ENCODE peak calls at places on chromosomes 12 and 14, in ten cellular contexts. One of them, this sample, is unnamed. For H3K27me3, the result is how much of the 10 kb centered on the place peaks cover.

GRCh38 chr12:5944053-5944452 is 1.0 kb downstream of the ANO2 start:
- DNase-seq in neural progenitor cell: no peak
- DNase-seq in IMR-90: no peak
- DNase-seq in SJSA1: peak
- DNase-seq in heart left ventricle: no peak
- DNase-seq in suprapubic skin: no peak
- DNase-seq in GM12878: no peak
- DNase-seq in lung: no peak
- DNase-seq in H7: no peak
- DNase-seq in thyroid gland: no peak
- DNase-seq in this sample: no peak

GRCh38 chr14:91399868-91400640 is 17.6 kb downstream of the CCDC88C start:
- DNase-seq in neural progenitor cell: no peak
- DNase-seq in IMR-90: no peak
- DNase-seq in SJSA1: no peak
- DNase-seq in heart left ventricle: no peak
- DNase-seq in suprapubic skin: no peak
- DNase-seq in GM12878: no peak
- DNase-seq in lung: no peak
- DNase-seq in H7: peak
- DNase-seq in thyroid gland: no peak
- DNase-seq in this sample: no peak

GRCh38 chr12:21547437-21547836 is 21.3 kb downstream of the SPX start:
- DNase-seq in neural progenitor cell: no peak
- DNase-seq in IMR-90: no peak
- DNase-seq in SJSA1: no peak
- DNase-seq in heart left ventricle: no peak
- DNase-seq in suprapubic skin: no peak
- DNase-seq in GM12878: no peak
- DNase-seq in lung: no peak
- DNase-seq in H7: no peak
- DNase-seq in thyroid gland: no peak
- DNase-seq in this sample: no peak

GRCh38 chr12:93322784-93323183 is 54.9 kb upstream of the NUDT4 start:
- DNase-seq in neural progenitor cell: no peak
- DNase-seq in IMR-90: peak
- DNase-seq in SJSA1: no peak
- DNase-seq in heart left ventricle: no peak
- DNase-seq in suprapubic skin: no peak
- DNase-seq in GM12878: no peak
- DNase-seq in lung: no peak
- DNase-seq in H7: no peak
- DNase-seq in thyroid gland: no peak
- DNase-seq in this sample: no peak

GRCh38 chr14:90603336-90603735 is 206.5 kb downstream of the CALM1 start:
- DNase-seq in neural progenitor cell: no peak
- DNase-seq in IMR-90: peak
- DNase-seq in SJSA1: no peak
- DNase-seq in heart left ventricle: no peak
- DNase-seq in suprapubic skin: no peak
- DNase-seq in GM12878: no peak
- DNase-seq in lung: no peak
- DNase-seq in H7: no peak
- DNase-seq in thyroid gland: no peak
- DNase-seq in this sample: no peak

GRCh38 chr12:67034110-67034879 is 234.9 kb upstream of the CAND1 start:
- DNase-seq in neural progenitor cell: peak
- DNase-seq in IMR-90: peak
- DNase-seq in SJSA1: no peak
- DNase-seq in heart left ventricle: no peak
- DNase-seq in suprapubic skin: no peak
- DNase-seq in GM12878: no peak
- DNase-seq in lung: no peak
- DNase-seq in H7: no peak
- DNase-seq in thyroid gland: no peak
- DNase-seq in this sample: no peak

GRCh38 chr14:28301179-28301578 is 465.4 kb upstream of the FOXG1 start:
- DNase-seq in neural progenitor cell: no peak
- DNase-seq in IMR-90: no peak
- DNase-seq in SJSA1: no peak
- DNase-seq in heart left ventricle: no peak
- DNase-seq in suprapubic skin: no peak
- DNase-seq in GM12878: no peak
- DNase-seq in lung: no peak
- DNase-seq in H7: no peak
- DNase-seq in thyroid gland: no peak
- DNase-seq in this sample: no peak

GRCh38 chr12:2553388-2554126 is 241.2 kb upstream of the FKBP4 start:
- DNase-seq in neural progenitor cell: no peak
- DNase-seq in IMR-90: no peak
- DNase-seq in SJSA1: no peak
- DNase-seq in heart left ventricle: peak
- DNase-seq in suprapubic skin: no peak
- DNase-seq in GM12878: no peak
- DNase-seq in lung: no peak
- DNase-seq in H7: no peak
- DNase-seq in thyroid gland: no peak
- DNase-seq in this sample: no peak

GRCh38 chr12:4325984-4326383 is 5.0 kb downstream of the TIGAR start:
- DNase-seq in neural progenitor cell: no peak
- DNase-seq in IMR-90: no peak
- DNase-seq in SJSA1: no peak
- DNase-seq in heart left ventricle: no peak
- DNase-seq in suprapubic skin: no peak
- DNase-seq in GM12878: no peak
- DNase-seq in lung: no peak
- DNase-seq in H7: no peak
- DNase-seq in thyroid gland: no peak
- DNase-seq in this sample: no peak

GRCh38 chr12:4320859-4321701 is at the start of gene TIGAR:
- DNase-seq in neural progenitor cell: peak
- DNase-seq in IMR-90: peak
- DNase-seq in SJSA1: peak
- DNase-seq in heart left ventricle: peak
- DNase-seq in suprapubic skin: peak
- DNase-seq in GM12878: peak
- DNase-seq in lung: peak
- DNase-seq in H7: peak
- DNase-seq in thyroid gland: peak
- DNase-seq in this sample: peak

GRCh38 chr12:4324366-4324765 is 3.4 kb downstream of the TIGAR start:
- DNase-seq in neural progenitor cell: no peak
- DNase-seq in IMR-90: no peak
- DNase-seq in SJSA1: no peak
- DNase-seq in heart left ventricle: no peak
- DNase-seq in suprapubic skin: no peak
- DNase-seq in GM12878: no peak
- DNase-seq in lung: no peak
- DNase-seq in H7: no peak
- DNase-seq in thyroid gland: no peak
- DNase-seq in this sample: no peak

GRCh38 chr12:4322789-4323188 is 1.8 kb downstream of the TIGAR start:
- DNase-seq in neural progenitor cell: no peak
- DNase-seq in IMR-90: no peak
- DNase-seq in SJSA1: no peak
- DNase-seq in heart left ventricle: no peak
- DNase-seq in suprapubic skin: no peak
- DNase-seq in GM12878: no peak
- DNase-seq in lung: no peak
- DNase-seq in H7: no peak
- DNase-seq in thyroid gland: no peak
- DNase-seq in this sample: no peak

DNA sequence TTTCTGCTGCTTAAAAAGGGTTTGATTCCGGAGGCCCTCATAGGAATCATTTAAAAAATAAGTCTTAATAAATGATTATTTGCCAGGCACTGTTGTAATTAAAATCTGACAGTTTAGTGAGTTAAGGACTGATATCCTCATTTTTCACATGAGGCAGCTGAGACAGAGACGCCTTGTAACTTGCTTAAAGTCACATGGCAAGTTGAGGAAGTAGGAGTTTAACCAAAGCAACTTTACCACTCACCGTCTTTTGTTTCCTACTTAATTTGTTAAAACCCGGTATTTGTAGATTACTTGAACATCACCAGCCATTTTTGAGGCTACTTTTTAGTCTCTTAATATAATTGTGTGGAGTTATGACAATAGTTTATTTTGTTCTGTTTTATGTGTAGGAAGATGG is 2.4 kb downstream of the TIGAR start:
- DNase-seq in neural progenitor cell: no peak
- DNase-seq in IMR-90: no peak
- DNase-seq in SJSA1: no peak
- DNase-seq in heart left ventricle: no peak
- DNase-seq in suprapubic skin: no peak
- DNase-seq in GM12878: no peak
- DNase-seq in lung: no peak
- DNase-seq in H7: no peak
- DNase-seq in thyroid gland: no peak
- DNase-seq in this sample: no peak
- H3K4me3 ChIP-seq in neural progenitor cell: no peak
- H3K4me3 ChIP-seq in IMR-90: no peak
- H3K4me3 ChIP-seq in SJSA1: no peak
- H3K4me3 ChIP-seq in heart left ventricle: no peak
- H3K4me3 ChIP-seq in suprapubic skin: no peak
- H3K4me3 ChIP-seq in GM12878: peak
- H3K4me3 ChIP-seq in lung: no peak
- H3K4me3 ChIP-seq in H7: no peak
- H3K4me3 ChIP-seq in thyroid gland: no peak
- H3K4me3 ChIP-seq in this sample: no peak

GRCh38 chr12:121170581-121171260 is 38.0 kb downstream of the P2RX7 start:
- DNase-seq in neural progenitor cell: no peak
- DNase-seq in IMR-90: no peak
- DNase-seq in SJSA1: peak
- DNase-seq in heart left ventricle: no peak
- DNase-seq in suprapubic skin: no peak
- DNase-seq in GM12878: no peak
- DNase-seq in lung: no peak
- DNase-seq in H7: no peak
- DNase-seq in thyroid gland: no peak
- DNase-seq in this sample: no peak

GRCh38 chr12:121165316-121165715 is 32.6 kb downstream of the P2RX7 start:
- DNase-seq in neural progenitor cell: no peak
- DNase-seq in IMR-90: no peak
- DNase-seq in SJSA1: peak
- DNase-seq in heart left ventricle: no peak
- DNase-seq in suprapubic skin: no peak
- DNase-seq in GM12878: no peak
- DNase-seq in lung: no peak
- DNase-seq in H7: no peak
- DNase-seq in thyroid gland: no peak
- DNase-seq in this sample: no peak

GRCh38 chr12:121167232-121167820 is 34.6 kb downstream of the P2RX7 start:
- DNase-seq in neural progenitor cell: no peak
- DNase-seq in IMR-90: no peak
- DNase-seq in SJSA1: no peak
- DNase-seq in heart left ventricle: no peak
- DNase-seq in suprapubic skin: no peak
- DNase-seq in GM12878: no peak
- DNase-seq in lung: no peak
- DNase-seq in H7: no peak
- DNase-seq in thyroid gland: no peak
- DNase-seq in this sample: no peak

GRCh38 chr12:121166356-121166755 is 33.7 kb downstream of the P2RX7 start:
- DNase-seq in neural progenitor cell: no peak
- DNase-seq in IMR-90: no peak
- DNase-seq in SJSA1: no peak
- DNase-seq in heart left ventricle: no peak
- DNase-seq in suprapubic skin: no peak
- DNase-seq in GM12878: no peak
- DNase-seq in lung: no peak
- DNase-seq in H7: no peak
- DNase-seq in thyroid gland: no peak
- DNase-seq in this sample: no peak

GRCh38 chr12:121167951-121168350 is 35.3 kb downstream of the P2RX7 start:
- DNase-seq in neural progenitor cell: no peak
- DNase-seq in IMR-90: no peak
- DNase-seq in SJSA1: no peak
- DNase-seq in heart left ventricle: no peak
- DNase-seq in suprapubic skin: no peak
- DNase-seq in GM12878: no peak
- DNase-seq in lung: no peak
- DNase-seq in H7: no peak
- DNase-seq in thyroid gland: no peak
- DNase-seq in this sample: no peak
- H3K27me3 ChIP-seq in neural progenitor cell: under half
- H3K27me3 ChIP-seq in IMR-90: under half
- H3K27me3 ChIP-seq in SJSA1: under half
- H3K27me3 ChIP-seq in heart left ventricle: under half
- H3K27me3 ChIP-seq in suprapubic skin: under half
- H3K27me3 ChIP-seq in GM12878: under half
- H3K27me3 ChIP-seq in lung: under half
- H3K27me3 ChIP-seq in H7: under half
- H3K27me3 ChIP-seq in thyroid gland: under half
- H3K27me3 ChIP-seq in this sample: under half

GRCh38 chr14:55053018-55053417 is 1.6 kb downstream of the MAPK1IP1L start:
- DNase-seq in neural progenitor cell: no peak
- DNase-seq in IMR-90: no peak
- DNase-seq in SJSA1: no peak
- DNase-seq in heart left ventricle: no peak
- DNase-seq in suprapubic skin: no peak
- DNase-seq in GM12878: no peak
- DNase-seq in lung: no peak
- DNase-seq in H7: no peak
- DNase-seq in thyroid gland: no peak
- DNase-seq in this sample: no peak

GRCh38 chr14:55051426-55052258 is at the start of gene MAPK1IP1L:
- DNase-seq in neural progenitor cell: peak
- DNase-seq in IMR-90: peak
- DNase-seq in SJSA1: peak
- DNase-seq in heart left ventricle: peak
- DNase-seq in suprapubic skin: peak
- DNase-seq in GM12878: peak
- DNase-seq in lung: peak
- DNase-seq in H7: peak
- DNase-seq in thyroid gland: peak
- DNase-seq in this sample: peak

GRCh38 chr14:55054098-55054497 is 2.7 kb downstream of the MAPK1IP1L start:
- DNase-seq in neural progenitor cell: no peak
- DNase-seq in IMR-90: no peak
- DNase-seq in SJSA1: no peak
- DNase-seq in heart left ventricle: no peak
- DNase-seq in suprapubic skin: no peak
- DNase-seq in GM12878: no peak
- DNase-seq in lung: no peak
- DNase-seq in H7: no peak
- DNase-seq in thyroid gland: no peak
- DNase-seq in this sample: no peak

GRCh38 chr14:55052259-55052930 is 948 bp downstream of the MAPK1IP1L start:
- DNase-seq in neural progenitor cell: no peak
- DNase-seq in IMR-90: peak
- DNase-seq in SJSA1: no peak
- DNase-seq in heart left ventricle: no peak
- DNase-seq in suprapubic skin: no peak
- DNase-seq in GM12878: no peak
- DNase-seq in lung: no peak
- DNase-seq in H7: no peak
- DNase-seq in thyroid gland: no peak
- DNase-seq in this sample: no peak

GRCh38 chr14:55053500-55053899 is 2.1 kb downstream of the MAPK1IP1L start:
- DNase-seq in neural progenitor cell: no peak
- DNase-seq in IMR-90: no peak
- DNase-seq in SJSA1: no peak
- DNase-seq in heart left ventricle: no peak
- DNase-seq in suprapubic skin: no peak
- DNase-seq in GM12878: no peak
- DNase-seq in lung: no peak
- DNase-seq in H7: no peak
- DNase-seq in thyroid gland: no peak
- DNase-seq in this sample: no peak
- H3K4me3 ChIP-seq in neural progenitor cell: peak
- H3K4me3 ChIP-seq in IMR-90: no peak
- H3K4me3 ChIP-seq in SJSA1: peak
- H3K4me3 ChIP-seq in heart left ventricle: peak
- H3K4me3 ChIP-seq in suprapubic skin: no peak
- H3K4me3 ChIP-seq in GM12878: peak
- H3K4me3 ChIP-seq in lung: no peak
- H3K4me3 ChIP-seq in H7: no peak
- H3K4me3 ChIP-seq in thyroid gland: no peak
- H3K4me3 ChIP-seq in this sample: peak

GRCh38 chr12:132449565-132450390 is 40.2 kb upstream of the FBRSL1 start:
- DNase-seq in neural progenitor cell: no peak
- DNase-seq in IMR-90: no peak
- DNase-seq in SJSA1: no peak
- DNase-seq in heart left ventricle: no peak
- DNase-seq in suprapubic skin: no peak
- DNase-seq in GM12878: peak
- DNase-seq in lung: no peak
- DNase-seq in H7: no peak
- DNase-seq in thyroid gland: no peak
- DNase-seq in this sample: no peak

GRCh38 chr12:132448453-132448800 is 41.5 kb upstream of the FBRSL1 start:
- DNase-seq in neural progenitor cell: no peak
- DNase-seq in IMR-90: no peak
- DNase-seq in SJSA1: no peak
- DNase-seq in heart left ventricle: no peak
- DNase-seq in suprapubic skin: no peak
- DNase-seq in GM12878: no peak
- DNase-seq in lung: no peak
- DNase-seq in H7: no peak
- DNase-seq in thyroid gland: no peak
- DNase-seq in this sample: no peak

GRCh38 chr12:132451172-132451835 is 38.6 kb upstream of the FBRSL1 start:
- DNase-seq in neural progenitor cell: no peak
- DNase-seq in IMR-90: no peak
- DNase-seq in SJSA1: no peak
- DNase-seq in heart left ventricle: no peak
- DNase-seq in suprapubic skin: no peak
- DNase-seq in GM12878: no peak
- DNase-seq in lung: no peak
- DNase-seq in H7: no peak
- DNase-seq in thyroid gland: no peak
- DNase-seq in this sample: no peak

GRCh38 chr12:132451836-132452195 is 38.1 kb upstream of the FBRSL1 start:
- DNase-seq in neural progenitor cell: no peak
- DNase-seq in IMR-90: no peak
- DNase-seq in SJSA1: no peak
- DNase-seq in heart left ventricle: no peak
- DNase-seq in suprapubic skin: no peak
- DNase-seq in GM12878: no peak
- DNase-seq in lung: no peak
- DNase-seq in H7: no peak
- DNase-seq in thyroid gland: no peak
- DNase-seq in this sample: no peak

GRCh38 chr12:132450391-132451171 is 39.4 kb upstream of the FBRSL1 start:
- DNase-seq in neural progenitor cell: no peak
- DNase-seq in IMR-90: no peak
- DNase-seq in SJSA1: no peak
- DNase-seq in heart left ventricle: no peak
- DNase-seq in suprapubic skin: no peak
- DNase-seq in GM12878: no peak
- DNase-seq in lung: no peak
- DNase-seq in H7: peak
- DNase-seq in thyroid gland: no peak
- DNase-seq in this sample: no peak
- H3K27me3 ChIP-seq in neural progenitor cell: half or more
- H3K27me3 ChIP-seq in IMR-90: under half
- H3K27me3 ChIP-seq in SJSA1: under half
- H3K27me3 ChIP-seq in heart left ventricle: under half
- H3K27me3 ChIP-seq in suprapubic skin: half or more
- H3K27me3 ChIP-seq in GM12878: under half
- H3K27me3 ChIP-seq in lung: under half
- H3K27me3 ChIP-seq in H7: under half
- H3K27me3 ChIP-seq in thyroid gland: under half
- H3K27me3 ChIP-seq in this sample: half or more